ENCODE peak calls at places on chromosomes 16 and 17, in nine cellular contexts. F is mesendoderm; S is left lung; H is lung; Y is IMR-90; K is suprapubic skin; J is endothelial cell of umbilical vein; A is CD8-positive, alpha-beta memory T cell; M is AG04450. W is an unnamed sample.

GRCh38 chr17:27496501-27496943 is 40.3 kb downstream of the KSR1 start:
- DNase-seq in K (no peak), S (no peak), A (no peak), F (peak), J (no peak), Y (no peak), H (peak), M (no peak), W (no peak)

GRCh38 chr16:88880226-88881051 is 14.0 kb upstream of the PABPN1L start:
- DNase-seq in M (no peak), A (no peak), S (no peak), J (no peak), F (no peak), Y (no peak), H (no peak), K (no peak), W (no peak)

GRCh38 chr16:56930516-56931252 is 1.3 kb upstream of the HERPUD1 start:
- DNase-seq in Y (no peak), M (no peak), H (no peak), A (no peak), J (no peak), F (no peak), K (no peak), S (no peak), W (peak)

GRCh38 chr17:8253801-8254200 is 4.7 kb downstream of the PFAS start:
- DNase-seq in M (no peak), H (no peak), F (peak), Y (no peak), K (no peak), S (no peak), A (no peak), J (peak), W (peak)

GRCh38 chr16:78605548-78606097 is 506.2 kb downstream of the WWOX start:
- DNase-seq in F (peak), M (no peak), S (no peak), A (no peak), H (no peak), K (no peak), Y (no peak), J (no peak), W (no peak)

GRCh38 chr17:15109608-15110007 is 155.5 kb downstream of the PMP22 start:
- DNase-seq in A (no peak), F (no peak), J (no peak), S (no peak), Y (no peak), H (no peak), M (no peak), K (no peak), W (peak)

GRCh38 chr17:76154935-76155845 is 14.1 kb upstream of the FOXJ1 start:
- DNase-seq in F (no peak), Y (no peak), H (no peak), M (no peak), K (peak), J (no peak), A (no peak), S (no peak), W (no peak)

GRCh38 chr17:13765701-13766100 is 164.0 kb upstream of the HS3ST3A1 start:
- DNase-seq in A (no peak), H (no peak), S (no peak), K (no peak), Y (peak), F (no peak), M (no peak), J (no peak), W (no peak)

GRCh38 chr17:35088647-35088910 is 25.1 kb upstream of the RFFL start:
- DNase-seq in K (no peak), A (no peak), H (no peak), Y (no peak), J (no peak), M (no peak), S (peak), F (peak), W (peak)

GRCh38 chr16:57757326-57757786 is 21.8 kb downstream of the KATNB1 start:
- DNase-seq in K (peak), S (peak), M (peak), A (peak), H (peak), Y (peak), F (peak), J (peak), W (peak)

GRCh38 chr17:11094377-11094776 is 146.6 kb upstream of the SHISA6 start:
- DNase-seq in M (no peak), J (no peak), H (no peak), S (no peak), F (no peak), A (no peak), K (no peak), Y (no peak), W (no peak)

GRCh38 chr17:8300629-8301242 is 5.5 kb upstream of the SLC25A35 start:
- DNase-seq in S (peak), Y (peak), F (peak), M (no peak), K (no peak), J (peak), A (peak), H (peak), W (peak)

DNA sequence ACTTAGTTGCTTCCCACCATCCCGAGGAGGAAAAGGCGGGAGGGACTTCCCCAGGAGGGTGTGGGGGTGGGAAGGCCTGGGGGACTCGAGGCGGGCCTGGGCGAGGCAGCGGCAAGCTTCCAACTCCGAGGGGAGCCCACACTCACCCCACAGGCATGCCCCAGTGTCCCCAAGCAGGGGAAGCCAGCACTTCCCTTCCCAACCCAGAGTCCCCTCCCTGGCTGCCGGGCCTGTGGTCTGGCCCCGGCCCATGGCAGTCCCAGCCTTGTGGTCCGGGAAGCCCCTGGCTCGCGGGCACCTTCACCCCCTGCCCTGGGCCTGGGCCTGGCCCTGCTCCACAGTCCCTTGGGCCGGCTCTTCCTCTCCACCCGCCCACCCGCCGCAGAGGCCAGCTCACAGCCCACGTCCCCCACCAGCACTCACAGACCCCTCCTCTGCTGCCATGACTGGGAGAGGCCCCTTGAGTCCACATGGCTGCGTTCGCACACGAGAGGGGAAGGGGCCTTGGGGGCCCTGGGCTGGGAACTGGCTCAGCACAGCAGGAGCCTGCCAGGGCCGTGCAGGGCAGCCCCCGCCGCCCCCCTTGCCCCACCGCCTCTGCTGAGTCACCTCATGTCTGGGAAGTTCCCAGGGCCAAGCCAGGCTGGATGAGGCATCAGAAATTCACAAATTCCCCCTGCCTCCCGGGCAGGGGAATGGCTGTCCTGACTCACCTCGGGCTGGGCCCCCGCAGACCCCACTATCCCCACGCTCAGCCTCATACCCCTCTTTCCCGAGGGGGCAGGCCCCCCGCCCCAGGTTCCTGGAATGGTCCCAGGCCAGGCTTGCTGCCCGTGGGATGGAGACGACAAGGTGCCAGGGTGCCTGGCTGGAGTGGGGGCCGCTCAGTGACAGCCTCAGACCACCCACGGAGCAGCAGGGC is 27.8 kb downstream of the BAHCC1 start:
- DNase-seq in A (no peak), K (peak), S (peak), Y (peak), J (peak), H (peak), F (peak), M (peak), W (no peak)
- H3K27ac ChIP-seq in A (no peak), K (peak), S (peak), Y (peak), J (peak), H (peak), F (peak), M (peak), W (no peak)

DNA sequence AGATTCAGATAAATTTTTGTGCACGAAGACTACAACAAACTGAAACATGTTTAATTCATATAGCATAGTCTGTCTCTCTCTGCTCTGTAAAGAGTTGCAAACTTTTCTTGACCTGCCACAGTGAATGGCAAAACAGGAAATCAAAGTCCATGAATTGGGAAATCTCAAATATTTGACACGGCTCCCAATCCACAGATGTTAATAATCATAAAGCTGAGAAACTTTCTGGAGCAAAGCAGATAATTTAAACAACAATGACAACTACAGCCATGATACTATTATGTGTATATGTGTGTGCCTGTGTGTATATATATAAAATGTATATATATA is 743 bp upstream of the ABCA6 start:
- DNase-seq in M (peak), Y (peak), K (no peak), J (peak), F (no peak), H (no peak), A (no peak), S (no peak), W (no peak)
- H3K27ac ChIP-seq in M (no peak), Y (peak), K (peak), J (peak), F (no peak), H (no peak), A (no peak), S (peak), W (no peak)

DNA sequence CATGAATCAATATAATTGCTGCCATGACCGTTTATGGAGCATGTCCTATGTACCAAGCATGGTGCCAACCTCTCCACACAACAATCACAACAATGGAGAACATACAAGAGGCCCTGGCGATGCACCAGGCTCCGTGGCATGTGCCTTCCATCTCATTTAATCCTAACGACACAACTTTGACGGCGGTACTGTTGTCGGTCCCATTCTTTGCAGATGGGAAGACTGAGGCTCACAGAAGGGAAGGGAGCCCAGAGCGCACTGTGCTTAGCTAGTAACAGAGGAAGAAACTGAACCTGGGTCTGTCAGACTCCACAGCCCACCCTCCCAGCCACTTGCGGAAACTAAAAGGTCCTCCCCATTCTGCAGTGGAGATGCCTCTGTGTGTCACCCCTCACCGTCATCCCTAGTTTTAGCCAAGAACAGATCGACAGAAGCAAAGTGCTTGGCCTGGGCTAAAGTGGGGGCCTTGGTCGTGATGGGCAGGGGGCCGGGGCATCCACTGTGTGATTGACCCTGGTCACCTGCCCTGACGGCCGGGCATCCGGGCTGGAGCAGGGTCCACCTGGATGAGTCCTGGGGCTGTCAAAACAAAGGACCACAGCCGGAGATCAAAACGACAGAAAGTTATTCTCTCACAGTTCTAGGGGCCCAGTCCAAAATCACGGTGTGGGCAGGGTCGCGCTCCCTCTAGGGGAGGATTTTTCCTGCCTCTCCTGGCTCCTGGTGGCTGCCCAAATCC is 183.9 kb downstream of the C16orf95 start:
- DNase-seq in H (no peak), A (no peak), K (no peak), F (no peak), S (no peak), M (no peak), J (no peak), Y (no peak), W (no peak)
- H3K27ac ChIP-seq in H (no peak), A (no peak), K (peak), F (no peak), S (no peak), M (no peak), J (no peak), Y (no peak), W (no peak)

DNA sequence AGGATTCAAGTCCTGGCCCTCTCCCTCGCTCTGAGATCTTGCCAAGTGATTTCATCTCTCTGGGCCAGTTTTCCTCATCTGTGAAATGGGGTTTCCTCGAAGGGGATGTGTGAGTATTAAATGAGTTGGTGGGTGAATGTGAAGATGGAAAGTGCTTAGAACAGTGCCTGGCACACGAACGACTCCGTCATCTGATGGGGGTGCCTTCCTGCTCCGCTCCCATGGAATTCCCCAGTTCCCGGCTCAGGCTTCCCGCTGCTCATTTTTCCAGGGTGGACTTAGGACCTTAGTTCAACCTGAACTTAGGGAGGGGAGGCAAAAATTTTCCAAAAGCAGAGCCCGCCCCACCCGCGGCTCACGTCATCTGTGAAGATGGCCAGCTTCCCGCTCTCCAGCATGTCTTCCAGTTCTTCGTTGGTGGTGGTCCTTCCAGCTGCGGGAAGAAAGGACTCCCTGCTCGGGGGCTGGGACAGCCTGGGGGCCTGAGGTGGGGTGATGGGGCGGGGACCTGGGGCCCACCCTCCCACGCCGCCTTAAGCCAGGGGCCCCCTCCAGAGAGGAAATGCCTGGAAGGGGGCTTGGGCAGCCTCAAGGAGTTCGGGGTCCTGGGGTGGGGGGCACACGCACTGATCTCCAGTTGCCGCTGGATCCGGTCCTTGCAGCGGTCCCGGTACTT is 11.5 kb downstream of the HSD3B7 start:
- DNase-seq in K (no peak), H (no peak), M (no peak), J (peak), S (no peak), F (no peak), Y (no peak), A (no peak), W (peak)
- H3K27ac ChIP-seq in K (peak), H (peak), M (no peak), J (no peak), S (peak), F (no peak), Y (peak), A (peak), W (no peak)

DNA sequence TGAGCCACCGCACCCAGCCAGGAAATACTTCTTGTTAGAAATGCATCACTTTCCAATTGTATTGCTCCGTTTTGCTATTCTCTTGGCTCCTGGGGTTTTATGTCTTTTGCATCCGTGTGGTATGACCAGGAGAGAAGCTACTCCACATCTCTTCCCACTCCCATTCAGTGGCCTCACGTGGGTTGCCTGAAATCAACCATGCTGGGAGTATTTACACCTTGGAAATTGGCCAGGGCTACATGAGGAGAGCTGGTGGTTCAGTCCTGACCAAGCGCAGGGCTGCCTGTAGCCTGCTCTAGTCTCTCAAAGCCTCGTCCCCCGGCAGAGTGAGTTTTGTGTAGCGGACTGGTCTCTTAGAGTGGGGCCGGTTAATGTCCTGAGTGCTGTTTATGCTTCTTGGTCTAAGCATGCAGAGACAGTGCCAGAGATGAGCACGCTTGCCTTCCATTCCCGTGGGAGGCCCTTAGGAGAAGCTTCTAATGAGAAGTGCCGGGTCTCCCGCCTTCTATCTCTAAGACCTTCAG is 3.8 kb downstream of the WFDC1 start:
- DNase-seq in S (no peak), A (no peak), J (no peak), K (no peak), Y (no peak), F (no peak), H (no peak), M (no peak), W (no peak)
- H3K27ac ChIP-seq in S (no peak), A (no peak), J (no peak), K (no peak), Y (peak), F (no peak), H (no peak), M (no peak), W (no peak)

GRCh38 chr17:78790552-78790951 is 8.5 kb upstream of the CYTH1 start:
- DNase-seq in A (no peak), S (no peak), M (no peak), K (no peak), H (no peak), J (no peak), F (no peak), Y (no peak), W (no peak)

GRCh38 chr17:78788451-78788850 is 6.4 kb upstream of the CYTH1 start:
- DNase-seq in F (no peak), J (no peak), A (no peak), K (no peak), Y (no peak), H (no peak), M (no peak), S (no peak), W (no peak)

GRCh38 chr17:78789663-78790181 is 7.6 kb upstream of the CYTH1 start:
- DNase-seq in A (peak), Y (peak), F (no peak), M (peak), H (peak), S (peak), K (peak), J (no peak), W (no peak)

GRCh38 chr17:78787444-78787843 is 5.4 kb upstream of the CYTH1 start:
- DNase-seq in H (no peak), S (no peak), M (no peak), F (no peak), Y (no peak), A (no peak), K (no peak), J (no peak), W (peak)

GRCh38 chr17:78789149-78789662 is 7.1 kb upstream of the CYTH1 start:
- DNase-seq in M (no peak), J (no peak), A (no peak), Y (no peak), F (no peak), K (no peak), S (no peak), H (peak), W (no peak)
- H3K27ac ChIP-seq in M (peak), J (no peak), A (no peak), Y (peak), F (no peak), K (peak), S (peak), H (peak), W (no peak)

GRCh38 chr17:6596076-6596475 is 39.7 kb upstream of the PITPNM3 start:
- DNase-seq in F (no peak), K (no peak), A (no peak), S (no peak), M (no peak), H (no peak), J (no peak), Y (no peak), W (no peak)
- H3K27ac ChIP-seq in F (no peak), K (no peak), A (no peak), S (no peak), M (no peak), H (no peak), J (no peak), Y (no peak), W (no peak)

W was measured in OCI-LY7.